ENCODE peak calls at places on chromosomes 3 and 15, in seven cellular contexts. D is IMR-90, U is H9, W is mesendoderm, Z is H1, C is mesenchymal stem cell, S is trophoblast cell. Y is an unnamed sample.
A peak's percentile ranks its signal among the peaks of the same experiment; 100 is the strongest.

GRCh38 chr3:190624282-190624681 is 110.4 kb downstream of the IL1RAP start:
- DNase-seq in S (no peak), W (no peak), U (no peak), D (no peak), C (no peak), Z (no peak), Y (no peak)

GRCh38 chr3:54366839-54367238 is 244.5 kb downstream of the CACNA2D3 start:
- DNase-seq in C (no peak), Z (no peak), D (no peak), W (no peak), U (no peak), S (no peak), Y (no peak)

GRCh38 chr15:72229076-72229946 is 1.7 kb downstream of the PKM start:
- DNase-seq in D (peak; percentile 24), U (no peak), S (peak; percentile 31), Z (no peak), W (peak; percentile 42), C (peak; percentile 70), Y (no peak)

GRCh38 chr15:57540736-57541135 is 51.0 kb upstream of the MYZAP start:
- DNase-seq in S (peak; percentile 30), W (no peak), U (no peak), C (no peak), Z (no peak), D (no peak), Y (no peak)

GRCh38 chr3:9747267-9747666 is 2.5 kb upstream of the OGG1 start:
- DNase-seq in U (no peak), C (peak; percentile 85), W (no peak), Z (no peak), S (no peak), D (peak; percentile 52), Y (no peak)

GRCh38 chr3:34889641-34890040 is 749.7 kb upstream of the ARPP21 start:
- DNase-seq in U (no peak), W (no peak), Z (no peak), S (no peak), D (no peak), C (no peak), Y (no peak)

GRCh38 chr3:115784739-115785571 is 161.6 kb downstream of the GAP43 start:
- DNase-seq in D (peak; percentile 96), W (no peak), Z (no peak), C (peak; percentile 81), U (no peak), S (peak; percentile 60), Y (no peak)

GRCh38 chr3:40690696-40691597 is 166.2 kb downstream of the ZNF621 start:
- DNase-seq in C (no peak), S (no peak), U (no peak), Z (no peak), D (no peak), W (no peak), Y (no peak)

GRCh38 chr3:192419312-192419711 is 308.0 kb downstream of the FGF12 start:
- DNase-seq in U (no peak), D (no peak), W (no peak), C (no peak), S (no peak), Z (no peak), Y (no peak)

DNA sequence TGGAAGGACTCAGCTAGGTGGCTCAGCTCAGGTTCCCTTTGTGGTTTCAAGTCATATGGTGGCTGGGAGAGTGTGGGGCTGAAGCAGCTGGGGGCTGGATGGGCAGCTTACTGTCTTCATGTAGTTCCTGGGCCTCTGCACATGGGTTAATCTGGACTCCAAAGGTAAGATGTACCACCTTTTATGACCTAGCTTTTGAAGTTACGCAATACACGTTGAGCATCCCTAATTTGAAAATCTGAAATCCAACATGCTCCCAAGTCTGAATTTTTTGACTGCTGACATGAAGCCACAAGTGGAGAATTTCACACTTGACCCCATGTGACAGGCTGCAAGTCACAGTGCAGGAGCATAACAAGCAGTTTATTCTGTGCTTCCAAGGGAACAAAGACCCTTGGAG is 173.7 kb downstream of the KBTBD8 start:
- DNase-seq in Z (no peak), W (no peak), C (no peak), D (no peak), S (no peak), U (no peak), Y (no peak)
- H3K18ac ChIP-seq in Z (no peak overlapping the region), W (no peak overlapping the region), C (no peak overlapping the region), D (no peak overlapping the region), S (no peak overlapping the region), U (no peak overlapping the region), Y (peak overlapping the region; percentile 11)

GRCh38 chr3:152291649-152292066 is 22.9 kb downstream of the MBNL1 start:
- DNase-seq in U (no peak), D (peak; percentile 57), S (peak; percentile 62), W (no peak), C (peak; percentile 56), Z (no peak), Y (no peak)
- H2BK120ac ChIP-seq in U (no peak overlapping the region), D (no peak overlapping the region), S (no peak overlapping the region), W (no peak overlapping the region), C (no peak overlapping the region), Z (no peak overlapping the region), Y (no peak overlapping the region)

DNA sequence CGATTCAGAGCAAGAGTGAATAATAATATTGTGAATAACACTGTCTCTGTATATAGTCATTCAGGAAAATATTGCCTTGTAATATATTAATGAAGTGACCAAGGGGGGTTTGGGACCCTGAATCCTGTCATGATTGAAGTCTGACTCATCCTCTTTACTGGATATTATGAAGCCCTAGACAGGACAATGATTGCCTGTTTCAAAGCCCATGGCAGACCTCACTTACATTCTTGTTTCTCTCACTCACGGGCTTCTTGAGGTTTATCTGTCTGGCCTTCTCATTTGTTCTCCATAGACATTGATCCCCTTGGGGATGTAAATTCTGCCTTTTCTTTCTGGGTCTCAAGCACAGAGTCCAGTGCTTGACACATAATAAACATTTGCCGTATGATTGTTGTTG is 449.3 kb upstream of the THRB start:
- DNase-seq in U (no peak), S (no peak), D (no peak), Z (no peak), C (no peak), W (no peak), Y (no peak)
- H3K18ac ChIP-seq in U (no peak overlapping the region), S (no peak overlapping the region), D (no peak overlapping the region), Z (no peak overlapping the region), C (no peak overlapping the region), W (no peak overlapping the region), Y (no peak overlapping the region)

DNA sequence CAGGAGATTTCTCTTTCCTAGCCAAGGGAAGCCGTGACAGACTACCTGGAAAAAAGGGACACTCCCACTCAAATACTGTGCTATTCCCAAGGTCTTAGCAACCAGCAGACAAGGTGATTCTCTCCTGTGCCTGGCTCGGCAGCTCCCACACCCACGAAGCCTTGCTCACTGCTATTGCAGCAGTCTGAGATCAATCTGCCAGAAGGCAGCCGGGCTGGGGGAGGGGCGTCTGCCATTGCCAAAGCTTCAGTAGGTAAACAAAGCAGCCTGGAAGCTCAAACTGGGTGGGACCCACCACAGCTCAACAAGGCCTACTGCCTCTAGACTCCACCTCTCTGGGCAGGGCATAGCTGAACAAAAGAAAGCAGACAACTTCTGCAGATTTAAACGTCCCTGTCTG is 128.4 kb upstream of the SETMAR start:
- DNase-seq in U (no peak), C (no peak), Z (no peak), D (no peak), W (no peak), S (no peak), Y (no peak)
- H2BK120ac ChIP-seq in U (no peak overlapping the region), C (no peak overlapping the region), Z (no peak overlapping the region), D (no peak overlapping the region), W (no peak overlapping the region), S (no peak overlapping the region), Y (no peak overlapping the region)

GRCh38 chr3:111165411-111165810 is 93.8 kb downstream of the NECTIN3 start:
- DNase-seq in Z (no peak), C (no peak), W (no peak), S (no peak), U (no peak), D (no peak), Y (no peak)
- H3K18ac ChIP-seq in Z (no peak overlapping the region), C (no peak overlapping the region), W (no peak overlapping the region), S (no peak overlapping the region), U (no peak overlapping the region), D (no peak overlapping the region), Y (no peak overlapping the region)

GRCh38 chr3:121719423-121719822 is 30.1 kb downstream of the GOLGB1 start:
- DNase-seq in W (no peak), C (no peak), Z (no peak), U (no peak), D (no peak), S (no peak), Y (no peak)
- H2BK120ac ChIP-seq in W (no peak overlapping the region), C (no peak overlapping the region), Z (no peak overlapping the region), U (no peak overlapping the region), D (no peak overlapping the region), S (no peak overlapping the region), Y (no peak overlapping the region)

DNA sequence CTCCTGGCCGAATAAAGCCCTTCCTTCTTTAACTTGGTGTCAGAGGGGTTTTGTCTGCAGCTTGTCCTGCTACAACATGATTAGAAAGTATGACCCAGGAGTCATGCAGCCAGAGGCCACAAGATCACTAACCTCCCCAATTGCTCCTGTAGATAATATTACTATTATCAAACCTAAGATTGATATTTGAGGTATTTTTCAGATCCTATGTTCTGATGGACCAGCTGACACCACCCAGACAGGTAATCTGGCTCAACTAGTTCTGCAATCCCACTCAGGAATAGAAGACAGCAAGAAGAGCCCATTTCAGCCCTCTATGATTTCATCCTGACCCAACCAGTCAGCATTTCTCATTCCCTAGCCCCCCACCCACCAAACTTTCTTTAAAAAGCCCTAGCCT is 23.3 kb upstream of the LIMD1 start:
- DNase-seq in Z (no peak), D (no peak), C (no peak), U (no peak), W (no peak), S (peak; percentile 88), Y (no peak)
- H3K18ac ChIP-seq in Z (no peak overlapping the region), D (no peak overlapping the region), C (no peak overlapping the region), U (no peak overlapping the region), W (no peak overlapping the region), S (no peak overlapping the region), Y (no peak overlapping the region)

DNA sequence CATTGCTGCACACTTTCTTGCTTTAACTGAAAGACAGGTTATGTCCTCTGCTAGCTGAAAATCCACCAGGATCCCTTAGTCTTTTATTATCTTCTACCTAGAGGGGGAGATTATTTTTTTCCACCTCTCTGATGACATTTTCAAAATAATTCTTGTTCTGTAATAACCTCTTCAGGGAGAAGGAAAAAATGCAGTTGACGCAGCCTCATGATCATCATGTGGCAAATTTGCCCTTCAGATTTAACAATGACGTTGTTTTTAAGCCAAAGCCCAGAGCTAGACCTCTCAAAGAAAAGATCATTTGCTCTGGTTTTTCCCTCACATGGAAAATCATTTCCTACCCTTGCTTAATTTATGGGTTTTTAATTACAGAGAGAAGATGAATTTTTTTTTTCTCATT is 724.9 kb downstream of the NLGN1 start:
- DNase-seq in Z (no peak), D (no peak), S (no peak), U (no peak), W (no peak), C (no peak), Y (no peak)
- H2BK120ac ChIP-seq in Z (no peak overlapping the region), D (no peak overlapping the region), S (no peak overlapping the region), U (no peak overlapping the region), W (no peak overlapping the region), C (no peak overlapping the region), Y (no peak overlapping the region)